ENCODE peak calls at places on chromosomes 12 and 14, in six cellular contexts. K, P, O, L, U and A are unnamed samples.

GRCh38 chr14:94180655-94181271 is 6.6 kb downstream of the PPP4R4 start:
- DNase-seq in K (no peak), P (peak), O (no peak), L (peak), U (peak), A (no peak)

GRCh38 chr14:96592591-96593388 is 90.6 kb downstream of the PAPOLA start:
- DNase-seq in K (peak), P (peak), O (no peak), L (peak), U (peak), A (no peak)

GRCh38 chr12:96230646-96231045 is 36.5 kb downstream of the ELK3 start:
- DNase-seq in K (no peak), P (no peak), O (no peak), L (no peak), U (no peak), A (no peak)

GRCh38 chr12:12745576-12746211 is 28.5 kb downstream of the CDKN1B start:
- DNase-seq in K (no peak), P (no peak), O (no peak), L (no peak), U (peak), A (no peak)

GRCh38 chr12:32134144-32134888 is 27.7 kb downstream of the BICD1 start:
- DNase-seq in K (no peak), P (peak), O (no peak), L (peak), U (peak), A (no peak)

GRCh38 chr14:98953544-98954346 is 318.3 kb downstream of the BCL11B start:
- DNase-seq in K (no peak), P (no peak), O (no peak), L (peak), U (peak), A (no peak)

GRCh38 chr12:67400742-67401141 is 131.6 kb downstream of the CAND1 start:
- DNase-seq in K (no peak), P (no peak), O (no peak), L (no peak), U (no peak), A (no peak)

GRCh38 chr12:59651230-59651920 is 55.5 kb downstream of the SLC16A7 start:
- DNase-seq in K (no peak), P (no peak), O (no peak), L (peak), U (peak), A (no peak)

GRCh38 chr12:873954-874353 is 75.5 kb downstream of the RAD52 start:
- DNase-seq in K (no peak), P (no peak), O (no peak), L (no peak), U (peak), A (no peak)

GRCh38 chr14:74610199-74610865 is 1.7 kb downstream of the LTBP2 start:
- DNase-seq in K (no peak), P (no peak), O (peak), L (no peak), U (no peak), A (no peak)

GRCh38 chr12:117707861-117708260 is 260.9 kb downstream of the KSR2 start:
- DNase-seq in K (no peak), P (no peak), O (no peak), L (no peak), U (no peak), A (no peak)

GRCh38 chr12:26680724-26681455 is 152.1 kb downstream of the ITPR2 start:
- DNase-seq in K (no peak), P (no peak), O (no peak), L (peak), U (peak), A (no peak)

GRCh38 chr14:85195872-85196477 is 334.0 kb upstream of the FLRT2 start:
- DNase-seq in K (no peak), P (no peak), O (no peak), L (peak), U (no peak), A (no peak)

GRCh38 chr14:94026173-94026885 is at the start of gene OTUB2:
- DNase-seq in K (peak), P (peak), O (peak), L (peak), U (peak), A (peak)